ENCODE peak calls at places on chromosomes 11 and 22, in four cellular contexts. T, O, Y and E are unnamed samples.

GRCh38 chr22:23219787-23220484 is 39.6 kb downstream of the BCR start:
- DNase-seq in T (no peak), O (no peak), Y (peak; percentile 82), E (peak; percentile 40)

GRCh38 chr22:25488244-25489020 is 76.0 kb upstream of the GRK3 start:
- DNase-seq in T (peak; percentile 76), Y (no peak), O (no peak), E (peak; percentile 78)

GRCh38 chr11:27861706-27862430 is 161.6 kb upstream of the BDNF start:
- DNase-seq in T (no peak), O (peak; percentile 77), Y (no peak), E (peak; percentile 84)

GRCh38 chr11:86370922-86371614 is 3.6 kb upstream of the CCDC81 start:
- DNase-seq in T (no peak), O (peak; percentile 1), Y (no peak), E (peak; percentile 67)

GRCh38 chr11:119512373-119512772 is 89.4 kb upstream of the THY1 start:
- DNase-seq in Y (no peak), T (no peak), O (no peak), E (no peak)

GRCh38 chr11:26621147-26621546 is 49.1 kb upstream of the MUC15 start:
- DNase-seq in O (peak; percentile 55), Y (no peak), T (no peak), E (peak; percentile 50)

GRCh38 chr22:37999640-38000272 is 15.4 kb upstream of the SOX10 start:
- DNase-seq in T (no peak), O (no peak), Y (no peak), E (peak; percentile 64)

GRCh38 chr11:85718126-85718943 is 32.3 kb upstream of the CCDC89 start:
- DNase-seq in Y (no peak), T (no peak), O (no peak), E (no peak)

DNA sequence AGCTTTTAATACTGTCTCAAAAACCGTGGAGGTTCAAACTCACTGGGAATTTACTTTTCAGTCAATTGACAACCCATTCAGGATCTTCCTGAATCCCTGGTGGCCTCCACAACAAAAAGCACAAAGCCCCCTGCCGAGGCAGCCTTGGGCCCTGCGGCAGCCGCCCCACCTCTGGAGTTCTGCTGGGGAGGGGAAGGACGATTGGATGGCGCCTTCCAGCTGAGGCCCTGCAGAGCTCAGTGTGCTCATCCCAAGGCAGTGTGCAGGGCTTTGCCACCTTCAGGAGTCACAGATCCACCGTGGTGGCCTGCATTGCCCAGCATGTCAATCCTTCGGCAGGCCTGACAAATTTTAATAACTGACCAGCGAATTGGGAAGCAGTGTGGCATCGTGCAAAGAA is 7.4 kb downstream of the ZFTA start:
- DNase-seq in O (no peak), T (no peak), Y (peak; percentile 92), E (no peak)
- H3K4me3 ChIP-seq in O (no peak overlapping the region), T (no peak overlapping the region), Y (peak overlapping the region; percentile 82), E (no peak overlapping the region)

GRCh38 chr22:30635273-30636225 is at the start of gene SLC35E4:
- DNase-seq in T (peak; percentile 94), Y (peak; percentile 97), O (no peak), E (peak; percentile 90)
- TF ChIP-seq CTCF in T (no peak), Y (peak; percentile 52), O (peak; percentile 54), E (peak; percentile 24)

DNA sequence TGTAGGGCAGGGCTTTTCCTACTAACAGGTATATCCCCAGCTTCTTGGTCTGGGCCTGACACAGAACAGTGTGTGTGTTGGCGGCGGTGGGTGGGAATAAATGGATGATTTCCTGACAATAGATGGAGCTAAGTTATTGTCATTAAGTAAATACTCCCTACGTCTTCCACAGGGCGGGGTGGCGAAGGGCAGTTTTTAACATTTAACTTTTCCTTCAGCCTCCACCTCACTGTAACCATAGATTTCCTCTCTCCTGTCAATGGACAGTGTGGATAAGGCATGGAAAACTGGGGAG is 11.6 kb upstream of the SMPD1 start:
- DNase-seq in O (no peak), Y (no peak), T (no peak), E (no peak)
- H3K4me3 ChIP-seq in O (no peak overlapping the region), Y (no peak overlapping the region), T (no peak overlapping the region), E (no peak overlapping the region)

DNA sequence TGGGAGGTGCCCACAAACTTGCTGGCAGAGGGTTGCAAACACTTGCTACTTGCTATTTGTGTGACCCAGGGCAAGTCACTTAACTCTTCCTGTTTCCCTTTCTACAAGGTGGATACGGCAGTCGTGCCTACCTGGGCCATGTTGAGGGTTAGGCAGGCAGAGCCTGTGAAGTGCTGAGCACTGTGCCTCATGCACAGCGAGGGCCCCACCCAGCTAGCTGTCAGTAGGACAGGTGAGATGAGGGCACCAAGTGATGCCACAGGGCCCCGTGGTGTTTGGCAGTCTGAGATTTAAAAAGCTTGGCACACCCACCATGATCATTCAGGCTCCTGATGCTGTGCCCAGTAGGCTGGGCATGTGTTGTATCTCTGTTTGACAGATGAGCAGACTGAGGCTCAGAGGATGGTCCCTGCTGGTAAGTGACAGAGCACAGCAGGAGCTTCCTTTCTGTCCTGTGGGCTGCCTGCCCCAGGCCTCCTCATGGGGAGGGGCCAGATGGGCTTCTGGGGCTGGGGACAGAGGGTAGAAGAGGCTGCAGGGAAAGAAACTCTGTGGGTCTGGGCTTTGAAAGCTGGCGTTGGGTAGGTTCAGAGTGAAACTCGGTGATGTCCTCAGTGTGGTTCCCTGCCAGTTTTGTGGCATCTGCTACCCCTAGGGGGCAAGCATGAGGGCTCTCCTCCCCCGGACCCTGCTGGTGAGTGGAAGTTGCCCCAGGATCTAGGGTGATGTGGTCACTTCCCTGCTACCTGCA is 59.3 kb downstream of the TSPAN18 start:
- DNase-seq in T (no peak), Y (peak; percentile 81), O (no peak), E (no peak)
- TF ChIP-seq CTCF in T (no peak), Y (peak; percentile 75), O (peak; percentile 8), E (peak; percentile 2)

GRCh38 chr22:47674600-47674999 is 912.1 kb downstream of the TBC1D22A start:
- DNase-seq in O (no peak), T (no peak), Y (no peak), E (no peak)

GRCh38 chr22:47678048-47678447 is 915.6 kb downstream of the TBC1D22A start:
- DNase-seq in Y (peak; percentile 48), T (no peak), O (no peak), E (no peak)

GRCh38 chr22:47676685-47677084 is 914.2 kb downstream of the TBC1D22A start:
- DNase-seq in Y (no peak), T (no peak), O (no peak), E (no peak)

DNA sequence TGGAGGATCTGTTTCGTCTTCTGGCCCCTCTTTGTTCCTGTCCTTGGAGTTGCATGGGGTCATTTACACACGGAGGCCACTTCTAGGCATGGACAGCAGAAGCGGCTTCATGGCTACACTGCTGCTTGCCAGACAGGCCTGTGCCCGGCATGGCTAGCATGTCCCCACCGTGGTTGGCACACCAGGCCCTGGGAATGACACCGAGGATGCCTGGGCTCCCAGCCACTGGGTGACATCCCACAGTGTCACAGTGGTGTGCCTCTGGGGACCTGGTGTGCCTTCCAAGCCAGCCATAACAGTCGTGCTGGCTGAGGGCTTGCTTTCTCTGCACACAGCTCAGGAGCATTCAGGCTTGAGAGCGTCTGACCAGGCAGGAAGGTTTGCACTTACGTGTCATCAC is 910.1 kb downstream of the TBC1D22A start:
- DNase-seq in Y (no peak), T (no peak), O (no peak), E (no peak)
- H3K4me3 ChIP-seq in Y (no peak overlapping the region), T (no peak overlapping the region), O (no peak overlapping the region), E (no peak overlapping the region)